ENCODE peak calls at places on chromosomes 16 and 17, in ten cellular contexts. K, H, Z, F, E, U, G, T, Y and S are unnamed samples.

GRCh38 chr17:82821554-82821953 is 18.3 kb downstream of the ZNF750 start:
- DNase-seq in K (no peak), H (no peak), Z (no peak), F (no peak), E (no peak), U (no peak), G (no peak), T (no peak), Y (no peak), S (no peak)

GRCh38 chr17:31269597-31269996 is 27.4 kb downstream of the OMG start:
- DNase-seq in K (peak; percentile 59), H (peak; percentile 85), Z (no peak), F (no peak), E (no peak), U (no peak), G (no peak), T (peak; percentile 25), Y (no peak), S (peak; percentile 91)

GRCh38 chr16:12340151-12340733 is 363.7 kb downstream of the SNX29 start:
- DNase-seq in K (no peak), H (peak; percentile 60), Z (peak; percentile 55), F (no peak), E (no peak), U (peak; percentile 18), G (no peak), T (no peak), Y (no peak), S (no peak)

GRCh38 chr17:29376667-29377268 is 13.4 kb upstream of the TAOK1 start:
- DNase-seq in K (peak; percentile 55), H (no peak), Z (no peak), F (no peak), E (no peak), U (no peak), G (no peak), T (no peak), Y (no peak), S (peak; percentile 67)

GRCh38 chr16:48535831-48536599 is 74.0 kb downstream of the N4BP1 start:
- DNase-seq in K (peak; percentile 92), H (no peak), Z (no peak), F (no peak), E (peak; percentile 65), U (no peak), G (no peak), T (peak; percentile 78), Y (no peak), S (no peak)

GRCh38 chr16:30092373-30093010 is 768 bp upstream of the TBX6 start:
- DNase-seq in K (peak; percentile 92), H (peak; percentile 45), Z (peak; percentile 54), F (no peak), E (peak; percentile 77), U (peak; percentile 70), G (peak; percentile 64), T (peak; percentile 88), Y (peak; percentile 58), S (no peak)

GRCh38 chr17:81722184-81723120 is 10.4 kb downstream of the SLC25A10 start:
- DNase-seq in K (no peak), H (peak; percentile 92), Z (peak; percentile 88), F (no peak), E (no peak), U (no peak), G (no peak), T (peak; percentile 68), Y (no peak), S (no peak)

GRCh38 chr17:67105213-67105612 is 60.9 kb downstream of the CACNG1 start:
- DNase-seq in K (no peak), H (no peak), Z (no peak), F (no peak), E (no peak), U (no peak), G (no peak), T (no peak), Y (no peak), S (no peak)

GRCh38 chr17:37466471-37466870 is 23.2 kb upstream of the DUSP14 start:
- DNase-seq in K (no peak), H (peak; percentile 73), Z (no peak), F (no peak), E (no peak), U (no peak), G (no peak), T (no peak), Y (no peak), S (no peak)

GRCh38 chr16:70573451-70574121 is 50.0 kb downstream of the SF3B3 start:
- DNase-seq in K (peak; percentile 62), H (peak; percentile 41), Z (no peak), F (no peak), E (no peak), U (peak; percentile 39), G (no peak), T (peak; percentile 76), Y (no peak), S (peak; percentile 94)

GRCh38 chr17:19703106-19703775 is 13.1 kb downstream of the SLC47A2 start:
- DNase-seq in K (no peak), H (no peak), Z (no peak), F (no peak), E (no peak), U (no peak), G (no peak), T (no peak), Y (no peak), S (no peak)

GRCh38 chr17:81868674-81869220 is 2.4 kb downstream of the ARHGDIA start:
- DNase-seq in K (peak; percentile 68), H (peak; percentile 86), Z (peak; percentile 17), F (no peak), E (peak; percentile 62), U (no peak), G (no peak), T (peak; percentile 45), Y (no peak), S (peak; percentile 64)

GRCh38 chr17:72362466-72363335 is 241.9 kb downstream of the SOX9 start:
- DNase-seq in K (no peak), H (peak; percentile 97), Z (no peak), F (no peak), E (no peak), U (no peak), G (no peak), T (no peak), Y (no peak), S (no peak)

GRCh38 chr16:26772503-26772902 is 294.2 kb upstream of the C16orf82 start:
- DNase-seq in K (no peak), H (no peak), Z (no peak), F (no peak), E (no peak), U (no peak), G (no peak), T (no peak), Y (no peak), S (no peak)

DNA sequence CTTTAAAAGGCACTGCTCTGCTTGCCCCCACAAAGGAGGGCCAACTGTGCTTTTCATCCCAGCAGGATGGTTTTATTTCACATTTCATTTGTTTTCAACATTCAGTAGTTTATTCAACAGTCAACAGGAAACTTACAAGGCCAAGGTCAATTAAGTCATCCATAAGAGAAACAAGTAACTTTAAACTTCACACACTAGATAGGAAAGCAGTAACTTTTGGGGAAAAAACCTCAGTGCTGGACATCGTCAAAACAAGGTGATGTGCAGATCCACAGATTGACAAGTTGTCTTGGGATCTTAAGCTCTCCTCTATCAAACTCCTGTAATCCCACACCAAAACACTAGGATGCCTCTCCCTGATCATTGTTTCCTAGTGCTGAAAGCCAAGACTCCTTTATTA is 18.5 kb downstream of the NFE2L1 start:
- DNase-seq in K (no peak), H (no peak), Z (no peak), F (no peak), E (no peak), U (no peak), G (no peak), T (no peak), Y (no peak), S (no peak)
- H3K27ac ChIP-seq in K (no peak overlapping the region), H (no peak overlapping the region), Z (no peak overlapping the region), F (no peak overlapping the region), E (no peak overlapping the region), U (no peak overlapping the region), G (no peak overlapping the region), T (no peak overlapping the region), Y (no peak overlapping the region), S (no peak overlapping the region)

GRCh38 chr17:65561394-65562205 is at the start of gene AXIN2:
- DNase-seq in K (peak; percentile 94), H (peak; percentile 93), Z (peak; percentile 90), F (peak; percentile 66), E (peak; percentile 93), U (peak; percentile 76), G (peak; percentile 81), T (peak; percentile 95), Y (peak; percentile 70), S (peak; percentile 53)

GRCh38 chr17:65559483-65559801 is 2.0 kb downstream of the AXIN2 start:
- DNase-seq in K (peak; percentile 47), H (no peak), Z (no peak), F (no peak), E (no peak), U (no peak), G (no peak), T (no peak), Y (no peak), S (no peak)

GRCh38 chr17:65562206-65562531 is 721 bp upstream of the AXIN2 start:
- DNase-seq in K (no peak), H (no peak), Z (no peak), F (no peak), E (no peak), U (no peak), G (no peak), T (no peak), Y (no peak), S (no peak)

GRCh38 chr17:65559802-65560627 is 1.4 kb downstream of the AXIN2 start:
- DNase-seq in K (peak; percentile 60), H (no peak), Z (no peak), F (no peak), E (peak; percentile 77), U (no peak), G (peak; percentile 20), T (peak; percentile 63), Y (no peak), S (no peak)

GRCh38 chr17:65560628-65561371 is 648 bp downstream of the AXIN2 start:
- DNase-seq in K (peak; percentile 89), H (peak; percentile 88), Z (peak; percentile 81), F (peak; percentile 58), E (peak; percentile 88), U (peak; percentile 76), G (peak; percentile 68), T (peak; percentile 91), Y (peak; percentile 59), S (peak; percentile 54)
- H3K4me3 ChIP-seq in K (peak overlapping the region; percentile 42), H (peak overlapping the region; percentile 82), Z (peak overlapping the region; percentile 86), F (no peak overlapping the region), E (peak overlapping the region; percentile 86), U (peak overlapping the region; percentile 98), G (peak overlapping the region; percentile 78), T (peak overlapping the region; percentile 98), Y (peak overlapping the region; percentile 91), S (peak overlapping the region; percentile 67)

DNA sequence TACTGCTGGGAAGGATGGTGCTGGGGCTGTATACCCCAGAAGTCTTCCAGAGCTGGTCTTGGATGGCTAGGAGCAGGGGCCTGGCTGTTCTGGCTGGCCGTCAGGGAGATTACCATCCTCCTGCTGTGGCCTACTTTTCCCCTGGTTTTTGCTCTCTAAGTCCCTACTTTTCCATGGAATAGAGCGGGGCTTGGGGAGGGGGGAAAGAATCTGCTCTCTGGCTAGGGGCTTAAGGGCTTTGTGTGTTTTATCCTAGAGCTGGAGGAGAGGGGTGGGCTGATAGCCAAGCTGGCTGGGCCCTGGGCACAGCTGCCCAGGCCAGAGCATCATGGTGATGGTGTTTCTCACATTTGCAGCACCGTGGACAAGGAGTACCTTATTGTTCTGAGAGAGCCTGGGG is 3.6 kb downstream of the NRN1L start:
- DNase-seq in K (no peak), H (no peak), Z (no peak), F (no peak), E (no peak), U (no peak), G (no peak), T (no peak), Y (no peak), S (no peak)
- H3K27ac ChIP-seq in K (no peak overlapping the region), H (no peak overlapping the region), Z (no peak overlapping the region), F (no peak overlapping the region), E (no peak overlapping the region), U (no peak overlapping the region), G (no peak overlapping the region), T (no peak overlapping the region), Y (no peak overlapping the region), S (no peak overlapping the region)

GRCh38 chr17:79833110-79833450 is 6.2 kb downstream of the CBX4 start:
- DNase-seq in K (no peak), H (no peak), Z (no peak), F (no peak), E (no peak), U (no peak), G (no peak), T (no peak), Y (no peak), S (no peak)
- H3K4me3 ChIP-seq in K (no peak overlapping the region), H (peak overlapping the region; percentile 44), Z (peak overlapping the region; percentile 42), F (no peak overlapping the region), E (no peak overlapping the region), U (no peak overlapping the region), G (no peak overlapping the region), T (peak overlapping the region; percentile 48), Y (no peak overlapping the region), S (no peak overlapping the region)